ENCODE peak calls at places on chromosomes 11 and 22, in four cellular contexts. K is thoracic aorta, I is AG08396, J is lung microvascular endothelial cell. R is an unnamed sample.

GRCh38 chr11:65575568-65576231 is at the start of gene EHBP1L1:
- DNase-seq in K (no peak), I (peak), J (peak), R (no peak)

GRCh38 chr22:43921361-43921760 is 2.2 kb upstream of the PNPLA3 start:
- DNase-seq in K (no peak), I (peak), J (peak), R (no peak)

GRCh38 chr11:2385156-2386151 is 8.3 kb downstream of the CD81 start:
- DNase-seq in K (no peak), I (no peak), J (no peak), R (no peak)

GRCh38 chr11:61494341-61495038 is 14.1 kb upstream of the LRRC10B start:
- DNase-seq in K (no peak), I (no peak), J (no peak), R (no peak)

GRCh38 chr11:121575963-121576290 is 123.2 kb upstream of the SORL1-AS1 start:
- DNase-seq in K (no peak), I (no peak), J (no peak), R (no peak)

GRCh38 chr11:2273771-2274170 is 3.4 kb upstream of the ASCL2 start:
- DNase-seq in K (no peak), I (no peak), J (no peak), R (peak)

GRCh38 chr22:43378011-43378704 is 33.7 kb upstream of the MPPED1 start:
- DNase-seq in K (no peak), I (no peak), J (no peak), R (no peak)

GRCh38 chr11:122628691-122629555 is 26.6 kb upstream of the UBASH3B start:
- DNase-seq in K (no peak), I (peak), J (peak), R (no peak)

GRCh38 chr11:120137187-120137610 is 714 bp downstream of the TRIM29 start:
- DNase-seq in K (no peak), I (no peak), J (no peak), R (no peak)

GRCh38 chr11:4044971-4045646 is 49.5 kb upstream of the RRM1 start:
- DNase-seq in K (no peak), I (no peak), J (no peak), R (no peak)

GRCh38 chr11:112693781-112694180 is 267.4 kb upstream of the NCAM1 start:
- DNase-seq in K (no peak), I (no peak), J (no peak), R (no peak)

GRCh38 chr22:46297151-46297819 is 615 bp downstream of the GTSE1 start:
- DNase-seq in K (no peak), I (peak), J (peak), R (no peak)

GRCh38 chr11:14643697-14644395 is at the start of gene PDE3B:
- DNase-seq in K (peak), I (peak), J (peak), R (no peak)

GRCh38 chr11:73218106-73218829 is at the start of gene P2RY2:
- DNase-seq in K (no peak), I (peak), J (peak), R (no peak)

GRCh38 chr11:1237128-1237580 is 14.3 kb downstream of the MUC5B start:
- DNase-seq in K (no peak), I (no peak), J (no peak), R (no peak)

GRCh38 chr22:44664149-44664548 is 37.9 kb upstream of the PRR5 start:
- DNase-seq in K (no peak), I (no peak), J (peak), R (no peak)

GRCh38 chr22:44663256-44663999 is 38.6 kb upstream of the PRR5 start:
- DNase-seq in K (no peak), I (no peak), J (no peak), R (no peak)

GRCh38 chr11:107929611-107930200 is 1.5 kb downstream of the RAB39A start:
- DNase-seq in K (no peak), I (no peak), J (no peak), R (no peak)

GRCh38 chr11:95132956-95133355 is 43.3 kb downstream of the ENDOD1 start:
- DNase-seq in K (no peak), I (no peak), J (no peak), R (no peak)

GRCh38 chr11:92226331-92227232 is 2.0 kb downstream of the FAT3 start:
- DNase-seq in K (no peak), I (peak), J (no peak), R (no peak)

GRCh38 chr11:34313099-34313517 is 44.7 kb downstream of the ABTB2 start:
- DNase-seq in K (no peak), I (no peak), J (no peak), R (no peak)

GRCh38 chr11:37504066-37504611 is 906.1 kb upstream of the RAG2 start:
- DNase-seq in K (no peak), I (peak), J (no peak), R (no peak)

GRCh38 chr11:115222218-115222862 is 281.9 kb downstream of the CADM1 start:
- DNase-seq in K (no peak), I (peak), J (peak), R (no peak)

GRCh38 chr22:19325296-19325950 is 33.9 kb upstream of the CLTCL1 start:
- DNase-seq in K (no peak), I (peak), J (peak), R (no peak)

GRCh38 chr22:19719055-19719482 is 4.3 kb upstream of the GP1BB start:
- DNase-seq in K (no peak), I (peak), J (no peak), R (no peak)

GRCh38 chr11:92357344-92357743 is 132.7 kb downstream of the FAT3 start:
- DNase-seq in K (no peak), I (no peak), J (no peak), R (no peak)

GRCh38 chr22:28829358-28830181 is 29.2 kb upstream of the XBP1 start:
- DNase-seq in K (no peak), I (peak), J (peak), R (peak)

GRCh38 chr11:113384551-113384950 is 3.0 kb upstream of the ANKK1 start:
- DNase-seq in K (no peak), I (peak), J (peak), R (no peak)

GRCh38 chr22:49765091-49765771 is 62.4 kb downstream of the BRD1 start:
- DNase-seq in K (no peak), I (no peak), J (no peak), R (peak)

GRCh38 chr11:47593934-47594855 is at the start of gene C1QTNF4:
- DNase-seq in K (no peak), I (no peak), J (no peak), R (no peak)

GRCh38 chr11:65438257-65439151 is 15.9 kb downstream of the NEAT1 start:
- DNase-seq in K (no peak), I (no peak), J (peak), R (peak)

GRCh38 chr22:48371391-48371790 is 1456.3 kb downstream of the BRD1 start:
- DNase-seq in K (no peak), I (no peak), J (no peak), R (no peak)

GRCh38 chr11:3213659-3214419 is 4.8 kb downstream of the MRGPRG start:
- DNase-seq in K (no peak), I (no peak), J (no peak), R (no peak)

GRCh38 chr11:1116104-1116503 is 41.4 kb downstream of the MUC2 start:
- DNase-seq in K (no peak), I (no peak), J (no peak), R (no peak)

GRCh38 chr11:60594998-60595637 is 79.9 kb downstream of the MS4A13 start:
- DNase-seq in K (no peak), I (no peak), J (no peak), R (no peak)